ENCODE peak calls at places on chromosomes 16 and 17, in five cellular contexts. M, U, P, I and Z are unnamed samples.

GRCh38 chr17:48595107-48595999 is 1.8 kb upstream of the HOXB5 start:
- DNase-seq in M (no peak), U (no peak), P (no peak), I (no peak), Z (no peak)

GRCh38 chr17:78759203-78759968 is 22.7 kb downstream of the CYTH1 start:
- DNase-seq in I (no peak), U (peak), M (peak), P (no peak), Z (no peak)

GRCh38 chr17:72308744-72309395 is 188.1 kb downstream of the SOX9 start:
- DNase-seq in M (no peak), I (peak), P (no peak), U (no peak), Z (no peak)

GRCh38 chr17:49434821-49435581 is 20.3 kb upstream of the PHB1 start:
- DNase-seq in U (no peak), I (no peak), M (no peak), P (no peak), Z (peak)

GRCh38 chr17:83109386-83109785 is 30.0 kb downstream of the METRNL start:
- DNase-seq in P (no peak), I (no peak), U (no peak), M (no peak), Z (no peak)

GRCh38 chr17:33651631-33652030 is 358.5 kb upstream of the ASIC2 start:
- DNase-seq in U (no peak), M (no peak), P (no peak), I (no peak), Z (peak)

GRCh38 chr16:21260870-21261791 is 17.0 kb downstream of the CRYM start:
- DNase-seq in U (no peak), M (no peak), I (no peak), P (peak), Z (peak)

GRCh38 chr17:41464682-41465081 is 2.5 kb downstream of the KRT32 start:
- DNase-seq in I (no peak), M (peak), P (peak), U (no peak), Z (peak)

GRCh38 chr17:63258785-63259184 is 187.3 kb downstream of the CYB561 start:
- DNase-seq in I (no peak), U (no peak), M (no peak), P (no peak), Z (no peak)

GRCh38 chr16:70258946-70259345 is 7.2 kb upstream of the EXOSC6 start:
- DNase-seq in U (no peak), I (no peak), P (no peak), M (no peak), Z (no peak)

GRCh38 chr17:17236295-17237025 is 508 bp downstream of the FLCN start:
- DNase-seq in U (no peak), I (no peak), M (no peak), P (no peak), Z (peak)

GRCh38 chr17:56754523-56755208 is 79.1 kb downstream of the C17orf67 start:
- DNase-seq in I (no peak), U (no peak), P (no peak), M (no peak), Z (no peak)

GRCh38 chr16:85152414-85153030 is 40.2 kb upstream of the CIBAR2 start:
- DNase-seq in U (peak), P (no peak), M (no peak), I (no peak), Z (peak)

GRCh38 chr17:42122371-42123303 is at the start of gene HSPB9:
- DNase-seq in M (peak), U (peak), I (no peak), P (no peak), Z (peak)

GRCh38 chr16:75206749-75207451 is at the start of gene CTRB2:
- DNase-seq in P (no peak), U (peak), I (no peak), M (no peak), Z (no peak)

GRCh38 chr16:5252800-5253199 is 155.2 kb upstream of the EEF2KMT start:
- DNase-seq in I (no peak), U (no peak), P (no peak), M (no peak), Z (no peak)

GRCh38 chr17:79272666-79273219 is 198.1 kb downstream of the ENGASE start:
- DNase-seq in U (no peak), I (no peak), P (no peak), M (no peak), Z (peak)

GRCh38 chr16:54203851-54204505 is 82.6 kb downstream of the IRX3 start:
- DNase-seq in U (no peak), M (no peak), I (no peak), P (no peak), Z (no peak)

GRCh38 chr17:73645050-73645871 is 1.0 kb upstream of the SDK2 start:
- DNase-seq in U (no peak), M (peak), P (no peak), I (no peak), Z (peak)

GRCh38 chr17:8188408-8188839 is 1.6 kb downstream of the BORCS6 start:
- DNase-seq in U (no peak), I (no peak), P (no peak), M (peak), Z (no peak)

GRCh38 chr16:1057252-1057932 is 15.2 kb upstream of the SSTR5 start:
- DNase-seq in P (no peak), M (no peak), I (peak), U (no peak), Z (no peak)

GRCh38 chr17:62680541-62681052 is 53.1 kb downstream of the MRC2 start:
- DNase-seq in M (peak), I (no peak), P (no peak), U (peak), Z (peak)

GRCh38 chr17:696412-696811 is 18.2 kb downstream of the VPS53 start:
- DNase-seq in U (no peak), M (no peak), P (no peak), I (no peak), Z (no peak)

GRCh38 chr17:71460943-71461342 is 659.9 kb upstream of the SOX9 start:
- DNase-seq in U (no peak), P (no peak), M (no peak), I (no peak), Z (peak)

GRCh38 chr16:12362482-12363458 is 386.2 kb downstream of the SNX29 start:
- DNase-seq in U (no peak), I (no peak), P (no peak), M (no peak), Z (no peak)

GRCh38 chr17:80311216-80311827 is 50.7 kb downstream of the RNF213 start:
- DNase-seq in M (no peak), I (no peak), U (no peak), P (no peak), Z (no peak)

GRCh38 chr16:11064202-11064540 is 119.8 kb downstream of the CLEC16A start:
- DNase-seq in M (peak), P (no peak), U (no peak), I (no peak), Z (no peak)

GRCh38 chr16:81720973-81721907 is 57.9 kb upstream of the PLCG2 start:
- DNase-seq in U (no peak), P (no peak), I (no peak), M (no peak), Z (no peak)

GRCh38 chr17:65468321-65468720 is 93.1 kb downstream of the AXIN2 start:
- DNase-seq in I (no peak), U (no peak), P (no peak), M (no peak), Z (no peak)

GRCh38 chr17:66200685-66201092 is 8.8 kb upstream of the CEP112 start:
- DNase-seq in U (no peak), M (no peak), I (no peak), P (peak), Z (peak)

GRCh38 chr16:68636064-68636551 is 9.0 kb upstream of the CDH3 start:
- DNase-seq in U (no peak), I (no peak), M (peak), P (no peak), Z (peak)

GRCh38 chr17:59372138-59372751 is 40.8 kb downstream of the YPEL2 start:
- DNase-seq in M (no peak), I (peak), P (no peak), U (no peak), Z (peak)
- H3K4me3 ChIP-seq in M (no peak), I (peak), P (no peak), U (no peak), Z (no peak)

GRCh38 chr16:15055141-15056053 is 477 bp downstream of the NTAN1 start:
- DNase-seq in I (no peak), M (no peak), P (no peak), U (peak), Z (no peak)
- TF ChIP-seq CTCF in I (peak), M (no peak), P (peak), U (no peak), Z (no peak)

GRCh38 chr17:40322417-40323315 is 13.7 kb downstream of the RARA start:
- DNase-seq in U (peak), P (no peak), I (peak), M (peak), Z (no peak)

GRCh38 chr17:40318835-40319332 is 9.9 kb downstream of the RARA start:
- DNase-seq in M (peak), I (no peak), P (no peak), U (peak), Z (no peak)

GRCh38 chr17:40319651-40320550 is 10.9 kb downstream of the RARA start:
- DNase-seq in M (peak), P (no peak), U (peak), I (no peak), Z (no peak)

GRCh38 chr17:40321502-40322416 is 12.8 kb downstream of the RARA start:
- DNase-seq in M (peak), P (no peak), I (no peak), U (peak), Z (no peak)

GRCh38 chr17:40320771-40321501 is 12.0 kb downstream of the RARA start:
- DNase-seq in I (no peak), U (peak), M (peak), P (no peak), Z (no peak)
- H3K4me3 ChIP-seq in I (peak), U (peak), M (peak), P (no peak), Z (no peak)

GRCh38 chr16:89707695-89708094 is 6.2 kb upstream of the SPATA2L start:
- DNase-seq in M (peak), U (no peak), I (no peak), P (no peak), Z (no peak)

GRCh38 chr16:89705006-89705405 is 3.5 kb upstream of the SPATA2L start:
- DNase-seq in U (no peak), P (no peak), M (peak), I (no peak), Z (no peak)

GRCh38 chr16:89706446-89707260 is 5.1 kb upstream of the SPATA2L start:
- DNase-seq in I (no peak), P (no peak), M (peak), U (no peak), Z (no peak)

GRCh38 chr16:89701425-89702406 is at the start of gene SPATA2L:
- DNase-seq in U (peak), M (peak), I (peak), P (peak), Z (peak)

DNA sequence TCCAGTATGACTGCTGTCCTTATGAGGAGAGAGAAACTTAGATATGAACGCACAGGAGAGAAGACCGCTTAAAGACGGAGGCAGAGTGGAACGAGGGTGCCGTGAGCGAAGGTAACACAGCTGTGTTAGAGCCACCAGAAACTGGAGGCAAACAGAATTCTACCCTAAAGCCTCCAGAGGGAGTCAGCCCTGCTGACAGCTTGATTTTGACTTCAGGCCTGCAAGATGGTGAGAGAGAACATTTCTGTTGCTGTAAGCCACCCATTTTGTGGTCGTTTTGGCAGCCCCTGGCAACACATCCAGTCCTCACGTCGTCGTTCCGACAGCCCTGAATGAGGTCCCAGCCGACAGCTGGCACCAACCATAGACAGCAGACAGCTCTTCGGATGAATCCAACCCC is 2.8 kb upstream of the SPATA2L start:
- DNase-seq in M (no peak), P (no peak), I (no peak), U (no peak), Z (no peak)
- TF ChIP-seq CTCF in M (no peak), P (no peak), I (no peak), U (no peak), Z (no peak)

GRCh38 chr17:18260332-18261145 is at the start of gene MIEF2:
- DNase-seq in P (peak), U (peak), M (peak), I (peak), Z (peak)
- H3K4me3 ChIP-seq in P (peak), U (peak), M (peak), I (peak), Z (peak)

GRCh38 chr16:87076950-87077749 is 240.0 kb downstream of the C16orf95 start:
- DNase-seq in I (peak), P (no peak), M (no peak), U (no peak), Z (peak)

GRCh38 chr16:87072101-87072500 is 245.1 kb downstream of the C16orf95 start:
- DNase-seq in U (no peak), P (no peak), I (no peak), M (no peak), Z (no peak)

GRCh38 chr16:87076331-87076949 is 240.8 kb downstream of the C16orf95 start:
- DNase-seq in M (no peak), P (no peak), U (no peak), I (no peak), Z (no peak)

GRCh38 chr16:87075319-87075860 is 241.8 kb downstream of the C16orf95 start:
- DNase-seq in M (no peak), P (no peak), U (no peak), I (no peak), Z (no peak)

GRCh38 chr16:87074635-87075318 is 242.4 kb downstream of the C16orf95 start:
- DNase-seq in P (no peak), I (peak), M (no peak), U (no peak), Z (no peak)
- TF ChIP-seq CTCF in P (no peak), I (no peak), M (no peak), U (no peak), Z (no peak)